ENCODE peak calls at places on chromosomes 7 and 10, in four cellular contexts. One of them, this sample, is unnamed.

GRCh38 chr7:98423043-98423442 is 22.2 kb upstream of the BAIAP2L1 start:
- DNase-seq in spleen: no peak
- DNase-seq in tibial artery: no peak
- DNase-seq in AG04450: no peak
- DNase-seq in this sample: no peak

GRCh38 chr10:102115775-102116174 is 4.4 kb downstream of the LDB1 start:
- DNase-seq in spleen: no peak
- DNase-seq in tibial artery: no peak
- DNase-seq in AG04450: no peak
- DNase-seq in this sample: no peak

GRCh38 chr7:30911561-30911969 is at the start of gene AQP1:
- DNase-seq in spleen: no peak
- DNase-seq in tibial artery: peak; percentile 88
- DNase-seq in AG04450: no peak
- DNase-seq in this sample: no peak

GRCh38 chr7:95324396-95324795 is at the start of gene PON1:
- DNase-seq in spleen: peak; percentile 73
- DNase-seq in tibial artery: no peak
- DNase-seq in AG04450: no peak
- DNase-seq in this sample: no peak

GRCh38 chr7:2017914-2018785 is 214.6 kb downstream of the MAD1L1 start:
- DNase-seq in spleen: peak; percentile 71
- DNase-seq in tibial artery: peak; percentile 16
- DNase-seq in AG04450: no peak
- DNase-seq in this sample: no peak

GRCh38 chr7:153087498-153087897 is 327.9 kb downstream of the ACTR3B start:
- DNase-seq in spleen: no peak
- DNase-seq in tibial artery: no peak
- DNase-seq in AG04450: no peak
- DNase-seq in this sample: no peak

GRCh38 chr7:47937711-47938573 is 10.3 kb downstream of the PKD1L1 start:
- DNase-seq in spleen: no peak
- DNase-seq in tibial artery: no peak
- DNase-seq in AG04450: no peak
- DNase-seq in this sample: no peak

GRCh38 chr7:29442146-29442545 is 121.5 kb upstream of the PRR15 start:
- DNase-seq in spleen: no peak
- DNase-seq in tibial artery: no peak
- DNase-seq in AG04450: no peak
- DNase-seq in this sample: no peak

GRCh38 chr7:129665013-129665401 is 53.5 kb downstream of the NRF1 start:
- DNase-seq in spleen: no peak
- DNase-seq in tibial artery: no peak
- DNase-seq in AG04450: peak; percentile 90
- DNase-seq in this sample: no peak

GRCh38 chr10:73485320-73485719 is 10.5 kb downstream of the PPP3CB start:
- DNase-seq in spleen: no peak
- DNase-seq in tibial artery: no peak
- DNase-seq in AG04450: no peak
- DNase-seq in this sample: no peak

GRCh38 chr10:79027147-79028055 is 41.4 kb upstream of the ZMIZ1 start:
- DNase-seq in spleen: peak; percentile 75
- DNase-seq in tibial artery: peak; percentile 2
- DNase-seq in AG04450: no peak
- DNase-seq in this sample: no peak

GRCh38 chr7:26441640-26442277 is 150.1 kb downstream of the SNX10 start:
- DNase-seq in spleen: no peak
- DNase-seq in tibial artery: no peak
- DNase-seq in AG04450: no peak
- DNase-seq in this sample: no peak

GRCh38 chr7:41566581-41566980 is 136.3 kb downstream of the INHBA start:
- DNase-seq in spleen: no peak
- DNase-seq in tibial artery: no peak
- DNase-seq in AG04450: no peak
- DNase-seq in this sample: no peak

GRCh38 chr7:134452419-134452827 is 6.5 kb downstream of the AKR1B1 start:
- DNase-seq in spleen: no peak
- DNase-seq in tibial artery: no peak
- DNase-seq in AG04450: no peak
- DNase-seq in this sample: no peak

GRCh38 chr10:73991846-73992245 is 6.1 kb upstream of the VCL start:
- DNase-seq in spleen: peak; percentile 90
- DNase-seq in tibial artery: peak; percentile 35
- DNase-seq in AG04450: no peak
- DNase-seq in this sample: peak; percentile 69

GRCh38 chr7:155538293-155538692 is 8.1 kb downstream of the CNPY1 start:
- DNase-seq in spleen: no peak
- DNase-seq in tibial artery: no peak
- DNase-seq in AG04450: no peak
- DNase-seq in this sample: no peak

GRCh38 chr10:70943249-70943648 is 54.9 kb upstream of the PCBD1 start:
- DNase-seq in spleen: no peak
- DNase-seq in tibial artery: no peak
- DNase-seq in AG04450: no peak
- DNase-seq in this sample: no peak

GRCh38 chr10:98425511-98426352 is 10.8 kb upstream of the PYROXD2 start:
- DNase-seq in spleen: no peak
- DNase-seq in tibial artery: no peak
- DNase-seq in AG04450: no peak
- DNase-seq in this sample: peak; percentile 77

GRCh38 chr10:12193193-12193592 is 2.5 kb downstream of the NUDT5 start:
- DNase-seq in spleen: no peak
- DNase-seq in tibial artery: no peak
- DNase-seq in AG04450: no peak
- DNase-seq in this sample: no peak

GRCh38 chr10:129771576-129772471 is 192.2 kb downstream of the EBF3 start:
- DNase-seq in spleen: peak; percentile 51
- DNase-seq in tibial artery: peak; percentile 15
- DNase-seq in AG04450: no peak
- DNase-seq in this sample: no peak

GRCh38 chr7:30884881-30885280 is 26.8 kb upstream of the AQP1 start:
- DNase-seq in spleen: no peak
- DNase-seq in tibial artery: no peak
- DNase-seq in AG04450: no peak
- DNase-seq in this sample: no peak

GRCh38 chr10:132061465-132062180 is 4.1 kb upstream of the JAKMIP3 start:
- DNase-seq in spleen: no peak
- DNase-seq in tibial artery: no peak
- DNase-seq in AG04450: no peak
- DNase-seq in this sample: no peak

GRCh38 chr7:118350260-118350659 is 125.8 kb downstream of the ANKRD7 start:
- DNase-seq in spleen: no peak
- DNase-seq in tibial artery: no peak
- DNase-seq in AG04450: no peak
- DNase-seq in this sample: no peak

GRCh38 chr10:99630439-99630838 is 10.2 kb upstream of the SLC25A28 start:
- DNase-seq in spleen: no peak
- DNase-seq in tibial artery: no peak
- DNase-seq in AG04450: peak; percentile 20
- DNase-seq in this sample: no peak

GRCh38 chr10:114767101-114767588 is 54.4 kb upstream of the FHIP2A start:
- DNase-seq in spleen: no peak
- DNase-seq in tibial artery: no peak
- DNase-seq in AG04450: peak; percentile 24
- DNase-seq in this sample: no peak

GRCh38 chr10:131082991-131083465 is 228.5 kb downstream of the TCERG1L start:
- DNase-seq in spleen: peak; percentile 56
- DNase-seq in tibial artery: no peak
- DNase-seq in AG04450: no peak
- DNase-seq in this sample: no peak

GRCh38 chr10:70649526-70649925 is 22.8 kb upstream of the ADAMTS14 start:
- DNase-seq in spleen: no peak
- DNase-seq in tibial artery: no peak
- DNase-seq in AG04450: no peak
- DNase-seq in this sample: no peak

GRCh38 chr10:8095962-8096361 is 41.5 kb downstream of the GATA3 start:
- DNase-seq in spleen: no peak
- DNase-seq in tibial artery: no peak
- DNase-seq in AG04450: no peak
- DNase-seq in this sample: no peak

GRCh38 chr7:151796091-151796870 is 80.6 kb downstream of the PRKAG2 start:
- DNase-seq in spleen: peak; percentile 65
- DNase-seq in tibial artery: peak; percentile 73
- DNase-seq in AG04450: no peak
- DNase-seq in this sample: no peak

GRCh38 chr10:97572214-97572989 is at the start of gene ANKRD2:
- DNase-seq in spleen: peak; percentile 90
- DNase-seq in tibial artery: peak; percentile 80
- DNase-seq in AG04450: peak; percentile 52
- DNase-seq in this sample: peak; percentile 84

GRCh38 chr7:40808409-40808942 is 673.7 kb downstream of the SUGCT start:
- DNase-seq in spleen: no peak
- DNase-seq in tibial artery: no peak
- DNase-seq in AG04450: peak; percentile 59
- DNase-seq in this sample: no peak

GRCh38 chr7:107999814-108000560 is 3.0 kb downstream of the LAMB1 start:
- DNase-seq in spleen: no peak
- DNase-seq in tibial artery: no peak
- DNase-seq in AG04450: no peak
- DNase-seq in this sample: no peak

GRCh38 chr7:99478464-99479440 is 6.1 kb downstream of the ZNF789 start:
- DNase-seq in spleen: peak; percentile 58
- DNase-seq in tibial artery: no peak
- DNase-seq in AG04450: no peak
- DNase-seq in this sample: no peak

GRCh38 chr10:12531305-12531738 is 182.0 kb downstream of the CAMK1D start:
- DNase-seq in spleen: no peak
- DNase-seq in tibial artery: no peak
- DNase-seq in AG04450: no peak
- DNase-seq in this sample: no peak

GRCh38 chr10:118793545-118793944 is 38.8 kb upstream of the CACUL1 start:
- DNase-seq in spleen: no peak
- DNase-seq in tibial artery: peak; percentile 34
- DNase-seq in AG04450: no peak
- DNase-seq in this sample: no peak

GRCh38 chr7:150384406-150385239 is 5.5 kb downstream of the ZNF775 start:
- DNase-seq in spleen: no peak
- DNase-seq in tibial artery: no peak
- DNase-seq in AG04450: no peak
- DNase-seq in this sample: no peak

GRCh38 chr7:50807026-50807730 is 24.5 kb upstream of the GRB10 start:
- DNase-seq in spleen: no peak
- DNase-seq in tibial artery: no peak
- DNase-seq in AG04450: no peak
- DNase-seq in this sample: no peak

GRCh38 chr7:89780291-89780690 is 374.0 kb upstream of the STEAP1 start:
- DNase-seq in spleen: no peak
- DNase-seq in tibial artery: no peak
- DNase-seq in AG04450: no peak
- DNase-seq in this sample: no peak

GRCh38 chr7:136087881-136088280 is 110.7 kb upstream of the MTPN start:
- DNase-seq in spleen: no peak
- DNase-seq in tibial artery: no peak
- DNase-seq in AG04450: no peak
- DNase-seq in this sample: no peak
- TF ChIP-seq CTCF in spleen: no peak
- TF ChIP-seq CTCF in tibial artery: no peak
- TF ChIP-seq CTCF in AG04450: no peak
- TF ChIP-seq CTCF in this sample: no peak

DNA sequence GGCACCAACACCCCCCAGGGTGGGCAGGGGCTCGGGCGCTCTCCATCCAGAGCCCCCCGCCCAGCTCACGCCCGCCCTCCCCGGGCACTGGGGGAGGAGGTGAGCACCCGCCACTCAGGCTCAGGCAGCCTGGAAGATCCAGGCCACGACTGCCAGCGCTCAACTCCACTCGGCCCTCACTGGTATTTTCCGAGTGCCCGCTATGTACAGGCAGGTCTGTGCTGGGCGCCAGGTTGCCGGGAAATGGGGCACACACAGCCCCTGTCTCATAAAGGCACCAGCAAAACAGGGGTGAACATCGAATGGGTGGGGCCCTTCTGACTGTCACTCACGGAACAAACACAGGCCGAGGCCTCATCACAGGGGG is 98.9 kb upstream of the DNAAF5 start:
- DNase-seq in spleen: no peak
- DNase-seq in tibial artery: no peak
- DNase-seq in AG04450: no peak
- DNase-seq in this sample: no peak
- TF ChIP-seq CTCF in spleen: no peak
- TF ChIP-seq CTCF in tibial artery: no peak
- TF ChIP-seq CTCF in AG04450: no peak
- TF ChIP-seq CTCF in this sample: no peak

DNA sequence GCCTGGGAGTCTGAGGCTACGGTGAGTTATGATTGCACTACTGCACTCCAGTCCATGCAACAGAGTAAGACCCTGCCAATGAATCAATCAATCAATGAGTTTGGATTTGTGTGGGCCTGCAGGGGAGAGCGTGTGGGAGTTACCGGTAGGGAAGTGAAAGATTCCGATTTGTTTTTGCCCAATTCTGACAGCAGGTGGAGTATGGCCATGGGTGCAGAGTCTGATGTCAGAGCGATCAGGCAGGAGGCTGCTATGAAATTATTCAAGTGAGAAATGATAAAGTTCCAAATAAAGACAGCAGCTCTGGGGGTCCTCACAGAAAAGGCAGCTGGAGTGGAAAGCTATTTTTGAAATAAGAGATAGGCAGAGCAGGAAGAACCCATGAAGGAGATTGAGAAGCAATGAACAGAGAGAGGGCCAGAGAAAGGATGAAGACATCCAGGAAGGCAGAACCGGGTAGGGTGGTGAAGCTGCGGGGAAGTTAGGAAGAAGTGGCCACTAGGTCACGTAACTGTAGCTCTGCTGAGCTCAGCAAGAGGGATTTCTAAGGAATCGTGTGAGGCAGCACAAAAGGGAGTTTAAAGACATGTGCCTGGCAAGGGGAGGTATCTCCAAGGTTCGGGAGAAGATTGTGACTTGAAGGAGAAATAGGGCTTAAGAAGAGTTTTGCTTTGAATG is 93.7 kb upstream of the NMT2 start:
- DNase-seq in spleen: no peak
- DNase-seq in tibial artery: no peak
- DNase-seq in AG04450: no peak
- DNase-seq in this sample: no peak
- TF ChIP-seq CTCF in spleen: no peak
- TF ChIP-seq CTCF in tibial artery: peak; percentile 38
- TF ChIP-seq CTCF in AG04450: peak; percentile 48
- TF ChIP-seq CTCF in this sample: peak; percentile 17

GRCh38 chr10:1188556-1189135 is 132.5 kb downstream of the WDR37 start:
- DNase-seq in spleen: no peak
- DNase-seq in tibial artery: no peak
- DNase-seq in AG04450: no peak
- DNase-seq in this sample: no peak
- TF ChIP-seq CTCF in spleen: no peak
- TF ChIP-seq CTCF in tibial artery: no peak
- TF ChIP-seq CTCF in AG04450: no peak
- TF ChIP-seq CTCF in this sample: no peak

GRCh38 chr7:116715087-116715486 is 43.1 kb downstream of the MET start:
- DNase-seq in spleen: no peak
- DNase-seq in tibial artery: no peak
- DNase-seq in AG04450: no peak
- DNase-seq in this sample: no peak
- TF ChIP-seq CTCF in spleen: no peak
- TF ChIP-seq CTCF in tibial artery: no peak
- TF ChIP-seq CTCF in AG04450: peak; percentile 21
- TF ChIP-seq CTCF in this sample: no peak

GRCh38 chr10:7046615-7047014 is 364.2 kb downstream of the SFMBT2 start:
- DNase-seq in spleen: no peak
- DNase-seq in tibial artery: no peak
- DNase-seq in AG04450: no peak
- DNase-seq in this sample: no peak
- TF ChIP-seq CTCF in spleen: no peak
- TF ChIP-seq CTCF in tibial artery: no peak
- TF ChIP-seq CTCF in AG04450: no peak
- TF ChIP-seq CTCF in this sample: no peak

This sample was measured in GM13977.